ENCODE peak calls at places on chromosome 19, in eight cellular contexts. C, U, R, L, D, Y, P and Q are unnamed samples.

GRCh38 chr19:10290439-10290875 is 705 bp downstream of the ICAM5 start:
- DNase-seq in C (no peak), U (no peak), R (peak; percentile 10), L (no peak), D (no peak), Y (peak; percentile 34), P (no peak), Q (no peak)

GRCh38 chr19:28465317-28466086 is 747.4 kb downstream of the UQCRFS1 start:
- DNase-seq in C (no peak), U (no peak), R (no peak), L (no peak), D (no peak), Y (no peak), P (peak; percentile 29), Q (no peak)

GRCh38 chr19:47518139-47518538 is 3.3 kb upstream of the NAPA start:
- DNase-seq in C (no peak), U (no peak), R (no peak), L (no peak), D (no peak), Y (no peak), P (no peak), Q (no peak)

GRCh38 chr19:2215281-2215751 is 20.8 kb downstream of the PLEKHJ1 start:
- DNase-seq in C (no peak), U (no peak), R (no peak), L (peak; percentile 53), D (no peak), Y (no peak), P (no peak), Q (no peak)

GRCh38 chr19:8697671-8698432 is 743 bp downstream of the ACTL9 start:
- DNase-seq in C (no peak), U (no peak), R (no peak), L (no peak), D (no peak), Y (no peak), P (no peak), Q (no peak)

GRCh38 chr19:28575816-28576215 is 637.1 kb downstream of the UQCRFS1 start:
- DNase-seq in C (no peak), U (no peak), R (no peak), L (no peak), D (no peak), Y (no peak), P (no peak), Q (no peak)

GRCh38 chr19:47765522-47766358 is 12.8 kb upstream of the SELENOW start:
- DNase-seq in C (no peak), U (no peak), R (peak; percentile 56), L (peak; percentile 51), D (no peak), Y (peak; percentile 83), P (peak; percentile 81), Q (no peak)

GRCh38 chr19:1265611-1266115 is 3.5 kb upstream of the CIRBP start:
- DNase-seq in C (no peak), U (peak; percentile 67), R (peak; percentile 76), L (peak; percentile 80), D (no peak), Y (peak; percentile 80), P (peak; percentile 92), Q (peak; percentile 91)

GRCh38 chr19:27966390-27966816 is 1246.5 kb downstream of the UQCRFS1 start:
- DNase-seq in C (no peak), U (no peak), R (peak; percentile 8), L (peak; percentile 15), D (no peak), Y (no peak), P (no peak), Q (no peak)

GRCh38 chr19:8423821-8424223 is 10.7 kb downstream of the MARCHF2 start:
- DNase-seq in C (no peak), U (peak; percentile 97), R (peak; percentile 99), L (peak; percentile 99), D (peak; percentile 92), Y (peak; percentile 97), P (peak; percentile 98), Q (peak; percentile 93)

GRCh38 chr19:38266981-38267597 is 2.7 kb downstream of the SPINT2 start:
- DNase-seq in C (no peak), U (peak; percentile 47), R (peak; percentile 44), L (peak; percentile 42), D (no peak), Y (no peak), P (no peak), Q (no peak)

GRCh38 chr19:55196803-55197202 is 12.5 kb downstream of the PTPRH start:
- DNase-seq in C (no peak), U (no peak), R (no peak), L (no peak), D (no peak), Y (no peak), P (no peak), Q (no peak)

GRCh38 chr19:48509467-48510194 is 2.0 kb downstream of the LMTK3 start:
- DNase-seq in C (no peak), U (no peak), R (no peak), L (no peak), D (no peak), Y (no peak), P (no peak), Q (no peak)

GRCh38 chr19:1374250-1374577 is 9.5 kb upstream of the NDUFS7 start:
- DNase-seq in C (no peak), U (no peak), R (no peak), L (no peak), D (no peak), Y (peak; percentile 75), P (no peak), Q (no peak)

GRCh38 chr19:52665529-52665928 is 27.4 kb upstream of the ZNF83 start:
- DNase-seq in C (no peak), U (peak; percentile 34), R (peak; percentile 29), L (no peak), D (no peak), Y (no peak), P (no peak), Q (no peak)

GRCh38 chr19:27635401-27635800 is 1577.5 kb downstream of the UQCRFS1 start:
- DNase-seq in C (no peak), U (no peak), R (no peak), L (no peak), D (no peak), Y (no peak), P (no peak), Q (no peak)

GRCh38 chr19:20167020-20167644 is at the start of gene ZNF486:
- DNase-seq in C (peak; percentile 85), U (peak; percentile 98), R (peak; percentile 97), L (peak; percentile 97), D (peak; percentile 89), Y (peak; percentile 99), P (peak; percentile 98), Q (peak; percentile 81)

GRCh38 chr19:8126511-8126910 is 22.9 kb downstream of the FBN3 start:
- DNase-seq in C (no peak), U (no peak), R (no peak), L (no peak), D (no peak), Y (no peak), P (no peak), Q (no peak)

GRCh38 chr19:43504426-43505185 is at the start of gene PHLDB3:
- DNase-seq in C (no peak), U (no peak), R (no peak), L (no peak), D (no peak), Y (peak; percentile 55), P (peak; percentile 76), Q (no peak)

GRCh38 chr19:51129716-51130115 is 5.0 kb downstream of the SIGLEC9 start:
- DNase-seq in C (no peak), U (no peak), R (no peak), L (no peak), D (no peak), Y (no peak), P (peak; percentile 33), Q (peak; percentile 33)

GRCh38 chr19:51135004-51135403 is 7.1 kb upstream of the SIGLEC7 start:
- DNase-seq in C (no peak), U (no peak), R (no peak), L (no peak), D (no peak), Y (no peak), P (no peak), Q (no peak)

GRCh38 chr19:51128227-51128626 is 3.5 kb downstream of the SIGLEC9 start:
- DNase-seq in C (no peak), U (no peak), R (no peak), L (no peak), D (no peak), Y (no peak), P (peak; percentile 46), Q (no peak)

GRCh38 chr19:51127755-51128154 is 3.0 kb downstream of the SIGLEC9 start:
- DNase-seq in C (no peak), U (peak; percentile 76), R (peak; percentile 65), L (peak; percentile 10), D (no peak), Y (peak; percentile 70), P (peak; percentile 79), Q (peak; percentile 93)

DNA sequence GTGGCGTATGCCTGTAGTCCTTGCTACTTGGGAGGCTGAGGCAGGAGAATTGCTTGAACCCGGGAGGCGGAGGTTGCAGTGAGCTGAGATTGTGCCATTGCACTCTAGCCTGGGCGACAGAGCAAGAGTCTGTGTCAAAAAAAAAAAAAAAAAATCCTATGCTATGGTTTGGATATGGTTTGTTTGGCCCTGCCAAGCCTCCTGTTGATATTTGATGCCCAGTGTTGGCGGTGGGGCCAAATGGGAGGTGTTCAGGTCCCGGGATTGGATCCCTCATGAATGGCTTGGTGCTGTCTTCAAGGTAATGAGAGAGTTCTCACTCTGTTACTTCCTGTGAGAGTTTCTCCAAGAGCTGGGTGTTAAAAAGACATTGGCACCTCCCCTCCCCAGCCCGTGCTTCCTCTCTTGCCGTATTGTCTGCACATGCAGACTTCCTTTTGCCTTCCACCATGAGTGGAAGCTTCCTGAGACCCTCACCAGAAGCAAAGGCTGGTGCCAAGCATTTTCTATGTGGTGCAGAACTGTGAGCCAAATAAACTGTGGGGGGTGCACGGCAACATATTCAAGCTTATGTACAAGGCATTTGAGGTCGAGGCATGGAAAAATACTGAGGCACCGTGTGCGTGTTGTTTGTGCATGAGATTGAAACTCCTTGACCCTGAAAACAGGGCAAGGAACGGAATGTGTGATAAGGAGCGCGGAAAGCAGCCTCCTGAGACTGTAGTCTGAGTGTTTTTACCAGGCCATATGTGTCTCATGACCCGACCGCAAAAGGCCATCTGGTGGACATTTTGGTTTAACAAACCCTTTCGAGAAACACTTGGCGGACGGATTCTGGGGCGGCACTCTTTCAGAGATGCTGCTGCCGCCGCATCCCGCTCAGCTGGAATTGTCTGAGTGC is 7.3 kb downstream of the SIGLEC9 start:
- DNase-seq in C (no peak), U (peak; percentile 79), R (peak; percentile 98), L (peak; percentile 60), D (no peak), Y (peak; percentile 74), P (peak; percentile 70), Q (peak; percentile 76)
- TF ChIP-seq CTCF in C (no peak), U (peak; percentile 9), R (no peak), L (no peak), D (no peak), Y (no peak), P (no peak), Q (peak; percentile 34)

GRCh38 chr19:40235238-40236025 is 8.9 kb upstream of the CCNP start:
- DNase-seq in C (no peak), U (no peak), R (no peak), L (no peak), D (no peak), Y (no peak), P (no peak), Q (no peak)
- TF ChIP-seq CTCF in C (no peak), U (peak; percentile 38), R (peak; percentile 6), L (no peak), D (peak; percentile 6), Y (peak; percentile 6), P (no peak), Q (no peak)

GRCh38 chr19:5225486-5226345 is 114.9 kb downstream of the PTPRS start:
- DNase-seq in C (no peak), U (no peak), R (no peak), L (no peak), D (no peak), Y (no peak), P (no peak), Q (no peak)
- TF ChIP-seq CTCF in C (peak; percentile 29), U (peak; percentile 78), R (peak; percentile 52), L (peak; percentile 48), D (peak; percentile 59), Y (peak; percentile 39), P (no peak), Q (no peak)

GRCh38 chr19:45717131-45717982 is 13.3 kb downstream of the FBXO46 start:
- DNase-seq in C (peak; percentile 95), U (peak; percentile 97), R (peak; percentile 100), L (peak; percentile 100), D (peak; percentile 87), Y (peak; percentile 100), P (peak; percentile 100), Q (peak; percentile 99)
- TF ChIP-seq CTCF in C (no peak), U (peak; percentile 45), R (peak; percentile 20), L (no peak), D (peak; percentile 28), Y (peak; percentile 13), P (no peak), Q (no peak)